ENCODE peak calls at places on chromosome 17, in seven cellular contexts. One of them, this sample, is unnamed.

GRCh38 chr17:40460585-40460975 is 17.3 kb downstream of the IGFBP4 start:
- DNase-seq in heart left ventricle: no peak
- DNase-seq in HFFc6: no peak
- DNase-seq in CD4-positive, alpha-beta T cell: no peak
- DNase-seq in A549: no peak
- DNase-seq in WTC11: no peak
- DNase-seq in uterus: no peak
- DNase-seq in this sample: no peak

GRCh38 chr17:79951361-79952264 is 84.1 kb downstream of the TBC1D16 start:
- DNase-seq in heart left ventricle: peak; percentile 80
- DNase-seq in HFFc6: peak; percentile 15
- DNase-seq in CD4-positive, alpha-beta T cell: no peak
- DNase-seq in A549: no peak
- DNase-seq in WTC11: no peak
- DNase-seq in uterus: no peak
- DNase-seq in this sample: no peak

GRCh38 chr17:51707216-51707615 is 446.9 kb downstream of the UTP18 start:
- DNase-seq in heart left ventricle: no peak
- DNase-seq in HFFc6: no peak
- DNase-seq in CD4-positive, alpha-beta T cell: no peak
- DNase-seq in A549: no peak
- DNase-seq in WTC11: no peak
- DNase-seq in uterus: no peak
- DNase-seq in this sample: no peak

GRCh38 chr17:859461-860195 is 77.5 kb downstream of the MRM3 start:
- DNase-seq in heart left ventricle: no peak
- DNase-seq in HFFc6: peak; percentile 32
- DNase-seq in CD4-positive, alpha-beta T cell: no peak
- DNase-seq in A549: no peak
- DNase-seq in WTC11: no peak
- DNase-seq in uterus: peak; percentile 54
- DNase-seq in this sample: no peak

GRCh38 chr17:43526886-43527648 is 19.1 kb downstream of the ETV4 start:
- DNase-seq in heart left ventricle: no peak
- DNase-seq in HFFc6: no peak
- DNase-seq in CD4-positive, alpha-beta T cell: no peak
- DNase-seq in A549: no peak
- DNase-seq in WTC11: no peak
- DNase-seq in uterus: no peak
- DNase-seq in this sample: no peak

GRCh38 chr17:31422443-31422842 is 31.0 kb downstream of the RAB11FIP4 start:
- DNase-seq in heart left ventricle: no peak
- DNase-seq in HFFc6: no peak
- DNase-seq in CD4-positive, alpha-beta T cell: no peak
- DNase-seq in A549: no peak
- DNase-seq in WTC11: no peak
- DNase-seq in uterus: no peak
- DNase-seq in this sample: no peak

GRCh38 chr17:15981208-15981607 is 18.3 kb downstream of the ZSWIM7 start:
- DNase-seq in heart left ventricle: no peak
- DNase-seq in HFFc6: no peak
- DNase-seq in CD4-positive, alpha-beta T cell: no peak
- DNase-seq in A549: no peak
- DNase-seq in WTC11: no peak
- DNase-seq in uterus: no peak
- DNase-seq in this sample: no peak

GRCh38 chr17:80260791-80261158 is at the start of gene RNF213:
- DNase-seq in heart left ventricle: peak; percentile 84
- DNase-seq in HFFc6: no peak
- DNase-seq in CD4-positive, alpha-beta T cell: peak; percentile 71
- DNase-seq in A549: no peak
- DNase-seq in WTC11: peak; percentile 53
- DNase-seq in uterus: peak; percentile 50
- DNase-seq in this sample: peak; percentile 66

GRCh38 chr17:77491921-77492445 is 351.2 kb downstream of the SEC14L1 start:
- DNase-seq in heart left ventricle: peak; percentile 61
- DNase-seq in HFFc6: no peak
- DNase-seq in CD4-positive, alpha-beta T cell: peak; percentile 33
- DNase-seq in A549: no peak
- DNase-seq in WTC11: no peak
- DNase-seq in uterus: peak; percentile 12
- DNase-seq in this sample: no peak

GRCh38 chr17:66915204-66915611 is 49.3 kb upstream of the CACNG4 start:
- DNase-seq in heart left ventricle: no peak
- DNase-seq in HFFc6: no peak
- DNase-seq in CD4-positive, alpha-beta T cell: no peak
- DNase-seq in A549: peak; percentile 65
- DNase-seq in WTC11: peak; percentile 43
- DNase-seq in uterus: no peak
- DNase-seq in this sample: no peak

GRCh38 chr17:1009411-1010085 is 12.6 kb downstream of the TIMM22 start:
- DNase-seq in heart left ventricle: no peak
- DNase-seq in HFFc6: no peak
- DNase-seq in CD4-positive, alpha-beta T cell: no peak
- DNase-seq in A549: no peak
- DNase-seq in WTC11: no peak
- DNase-seq in uterus: no peak
- DNase-seq in this sample: no peak

GRCh38 chr17:36501351-36501750 is 14.9 kb downstream of the ZNHIT3 start:
- DNase-seq in heart left ventricle: no peak
- DNase-seq in HFFc6: no peak
- DNase-seq in CD4-positive, alpha-beta T cell: no peak
- DNase-seq in A549: no peak
- DNase-seq in WTC11: no peak
- DNase-seq in uterus: no peak
- DNase-seq in this sample: no peak

GRCh38 chr17:34299918-34300600 is 14.5 kb downstream of the CCL11 start:
- DNase-seq in heart left ventricle: no peak
- DNase-seq in HFFc6: peak; percentile 63
- DNase-seq in CD4-positive, alpha-beta T cell: no peak
- DNase-seq in A549: no peak
- DNase-seq in WTC11: no peak
- DNase-seq in uterus: no peak
- DNase-seq in this sample: no peak

GRCh38 chr17:15398291-15398690 is 56.9 kb upstream of the TEKT3 start:
- DNase-seq in heart left ventricle: no peak
- DNase-seq in HFFc6: peak; percentile 60
- DNase-seq in CD4-positive, alpha-beta T cell: no peak
- DNase-seq in A549: no peak
- DNase-seq in WTC11: no peak
- DNase-seq in uterus: no peak
- DNase-seq in this sample: no peak

GRCh38 chr17:1783271-1783670 is 21.4 kb downstream of the SERPINF1 start:
- DNase-seq in heart left ventricle: no peak
- DNase-seq in HFFc6: no peak
- DNase-seq in CD4-positive, alpha-beta T cell: no peak
- DNase-seq in A549: no peak
- DNase-seq in WTC11: no peak
- DNase-seq in uterus: peak; percentile 48
- DNase-seq in this sample: no peak

GRCh38 chr17:51275381-51275780 is 15.0 kb downstream of the UTP18 start:
- DNase-seq in heart left ventricle: no peak
- DNase-seq in HFFc6: peak; percentile 76
- DNase-seq in CD4-positive, alpha-beta T cell: no peak
- DNase-seq in A549: no peak
- DNase-seq in WTC11: no peak
- DNase-seq in uterus: no peak
- DNase-seq in this sample: no peak

GRCh38 chr17:61450641-61451537 is 1.3 kb upstream of the TBX4 start:
- DNase-seq in heart left ventricle: no peak
- DNase-seq in HFFc6: no peak
- DNase-seq in CD4-positive, alpha-beta T cell: no peak
- DNase-seq in A549: no peak
- DNase-seq in WTC11: no peak
- DNase-seq in uterus: no peak
- DNase-seq in this sample: no peak

GRCh38 chr17:21419299-21420239 is 43.4 kb downstream of the KCNJ12 start:
- DNase-seq in heart left ventricle: peak; percentile 55
- DNase-seq in HFFc6: no peak
- DNase-seq in CD4-positive, alpha-beta T cell: peak; percentile 50
- DNase-seq in A549: no peak
- DNase-seq in WTC11: peak; percentile 19
- DNase-seq in uterus: no peak
- DNase-seq in this sample: no peak

GRCh38 chr17:82942166-82943130 is 102.6 kb upstream of the ZNF750 start:
- DNase-seq in heart left ventricle: peak; percentile 40
- DNase-seq in HFFc6: no peak
- DNase-seq in CD4-positive, alpha-beta T cell: peak; percentile 25
- DNase-seq in A549: no peak
- DNase-seq in WTC11: peak; percentile 4
- DNase-seq in uterus: peak; percentile 5
- DNase-seq in this sample: no peak

GRCh38 chr17:2172447-2172938 is 117.6 kb downstream of the HIC1 start:
- DNase-seq in heart left ventricle: no peak
- DNase-seq in HFFc6: peak; percentile 82
- DNase-seq in CD4-positive, alpha-beta T cell: no peak
- DNase-seq in A549: peak; percentile 26
- DNase-seq in WTC11: no peak
- DNase-seq in uterus: peak; percentile 81
- DNase-seq in this sample: no peak

GRCh38 chr17:77001487-77001886 is 133.3 kb downstream of the MGAT5B start:
- DNase-seq in heart left ventricle: no peak
- DNase-seq in HFFc6: no peak
- DNase-seq in CD4-positive, alpha-beta T cell: no peak
- DNase-seq in A549: no peak
- DNase-seq in WTC11: no peak
- DNase-seq in uterus: no peak
- DNase-seq in this sample: no peak

GRCh38 chr17:78798695-78799559 is 16.9 kb upstream of the CYTH1 start:
- DNase-seq in heart left ventricle: no peak
- DNase-seq in HFFc6: no peak
- DNase-seq in CD4-positive, alpha-beta T cell: no peak
- DNase-seq in A549: peak; percentile 45
- DNase-seq in WTC11: no peak
- DNase-seq in uterus: no peak
- DNase-seq in this sample: no peak

GRCh38 chr17:13753151-13753550 is 151.4 kb upstream of the HS3ST3A1 start:
- DNase-seq in heart left ventricle: no peak
- DNase-seq in HFFc6: no peak
- DNase-seq in CD4-positive, alpha-beta T cell: no peak
- DNase-seq in A549: no peak
- DNase-seq in WTC11: no peak
- DNase-seq in uterus: no peak
- DNase-seq in this sample: no peak

GRCh38 chr17:68460715-68461114 is 3.4 kb upstream of the WIPI1 start:
- DNase-seq in heart left ventricle: no peak
- DNase-seq in HFFc6: no peak
- DNase-seq in CD4-positive, alpha-beta T cell: no peak
- DNase-seq in A549: no peak
- DNase-seq in WTC11: no peak
- DNase-seq in uterus: no peak
- DNase-seq in this sample: no peak

GRCh38 chr17:1647802-1648581 is 1.7 kb downstream of the RILP start:
- DNase-seq in heart left ventricle: peak; percentile 81
- DNase-seq in HFFc6: no peak
- DNase-seq in CD4-positive, alpha-beta T cell: peak; percentile 47
- DNase-seq in A549: peak; percentile 67
- DNase-seq in WTC11: peak; percentile 77
- DNase-seq in uterus: no peak
- DNase-seq in this sample: peak; percentile 46

GRCh38 chr17:41784207-41784744 is 2.2 kb downstream of the JUP start:
- DNase-seq in heart left ventricle: no peak
- DNase-seq in HFFc6: no peak
- DNase-seq in CD4-positive, alpha-beta T cell: no peak
- DNase-seq in A549: peak; percentile 92
- DNase-seq in WTC11: peak; percentile 67
- DNase-seq in uterus: peak; percentile 76
- DNase-seq in this sample: no peak

GRCh38 chr17:63621684-63622570 is at the start of gene MAP3K3:
- DNase-seq in heart left ventricle: peak; percentile 98
- DNase-seq in HFFc6: peak; percentile 100
- DNase-seq in CD4-positive, alpha-beta T cell: peak; percentile 93
- DNase-seq in A549: peak; percentile 100
- DNase-seq in WTC11: peak; percentile 99
- DNase-seq in uterus: peak; percentile 99
- DNase-seq in this sample: peak; percentile 94
- TF ChIP-seq CTCF in heart left ventricle: peak; percentile 51
- TF ChIP-seq CTCF in HFFc6: peak; percentile 49
- TF ChIP-seq CTCF in CD4-positive, alpha-beta T cell: no peak
- TF ChIP-seq CTCF in A549: no peak
- TF ChIP-seq CTCF in WTC11: no peak
- TF ChIP-seq CTCF in uterus: peak; percentile 9
- TF ChIP-seq CTCF in this sample: no peak

GRCh38 chr17:75111777-75112176 is 2.0 kb downstream of the ARMC7 start:
- DNase-seq in heart left ventricle: no peak
- DNase-seq in HFFc6: no peak
- DNase-seq in CD4-positive, alpha-beta T cell: no peak
- DNase-seq in A549: no peak
- DNase-seq in WTC11: no peak
- DNase-seq in uterus: no peak
- DNase-seq in this sample: no peak
- TF ChIP-seq CTCF in heart left ventricle: no peak
- TF ChIP-seq CTCF in HFFc6: no peak
- TF ChIP-seq CTCF in CD4-positive, alpha-beta T cell: no peak
- TF ChIP-seq CTCF in A549: no peak
- TF ChIP-seq CTCF in WTC11: no peak
- TF ChIP-seq CTCF in uterus: no peak
- TF ChIP-seq CTCF in this sample: no peak

GRCh38 chr17:28975634-28976033 is 24.3 kb upstream of the PHF12 start:
- DNase-seq in heart left ventricle: no peak
- DNase-seq in HFFc6: no peak
- DNase-seq in CD4-positive, alpha-beta T cell: no peak
- DNase-seq in A549: no peak
- DNase-seq in WTC11: no peak
- DNase-seq in uterus: no peak
- DNase-seq in this sample: no peak

GRCh38 chr17:28972437-28972836 is 21.1 kb upstream of the PHF12 start:
- DNase-seq in heart left ventricle: no peak
- DNase-seq in HFFc6: peak; percentile 31
- DNase-seq in CD4-positive, alpha-beta T cell: no peak
- DNase-seq in A549: no peak
- DNase-seq in WTC11: no peak
- DNase-seq in uterus: no peak
- DNase-seq in this sample: no peak

GRCh38 chr17:28975031-28975430 is 23.7 kb upstream of the PHF12 start:
- DNase-seq in heart left ventricle: no peak
- DNase-seq in HFFc6: no peak
- DNase-seq in CD4-positive, alpha-beta T cell: no peak
- DNase-seq in A549: no peak
- DNase-seq in WTC11: no peak
- DNase-seq in uterus: no peak
- DNase-seq in this sample: no peak

GRCh38 chr17:28974451-28974850 is 23.1 kb upstream of the PHF12 start:
- DNase-seq in heart left ventricle: no peak
- DNase-seq in HFFc6: no peak
- DNase-seq in CD4-positive, alpha-beta T cell: no peak
- DNase-seq in A549: no peak
- DNase-seq in WTC11: no peak
- DNase-seq in uterus: no peak
- DNase-seq in this sample: no peak

GRCh38 chr17:28973414-28973813 is 22.1 kb upstream of the PHF12 start:
- DNase-seq in heart left ventricle: peak; percentile 89
- DNase-seq in HFFc6: peak; percentile 29
- DNase-seq in CD4-positive, alpha-beta T cell: no peak
- DNase-seq in A549: no peak
- DNase-seq in WTC11: no peak
- DNase-seq in uterus: no peak
- DNase-seq in this sample: no peak
- TF ChIP-seq CTCF in heart left ventricle: peak; percentile 12
- TF ChIP-seq CTCF in HFFc6: no peak
- TF ChIP-seq CTCF in CD4-positive, alpha-beta T cell: no peak
- TF ChIP-seq CTCF in A549: no peak
- TF ChIP-seq CTCF in WTC11: no peak
- TF ChIP-seq CTCF in uterus: no peak
- TF ChIP-seq CTCF in this sample: no peak

GRCh38 chr17:47660064-47660492 is 10.4 kb downstream of the KPNB1 start:
- DNase-seq in heart left ventricle: no peak
- DNase-seq in HFFc6: no peak
- DNase-seq in CD4-positive, alpha-beta T cell: no peak
- DNase-seq in A549: no peak
- DNase-seq in WTC11: no peak
- DNase-seq in uterus: no peak
- DNase-seq in this sample: no peak
- TF ChIP-seq CTCF in heart left ventricle: no peak
- TF ChIP-seq CTCF in HFFc6: no peak
- TF ChIP-seq CTCF in CD4-positive, alpha-beta T cell: no peak
- TF ChIP-seq CTCF in A549: no peak
- TF ChIP-seq CTCF in WTC11: no peak
- TF ChIP-seq CTCF in uterus: no peak
- TF ChIP-seq CTCF in this sample: no peak

This sample was measured in endothelial cell.